ENCODE peak calls at places on chromosomes 11 and 22, in nine cellular contexts. I, T, N, Y, M, W, E, H and V are unnamed samples.

GRCh38 chr11:61158691-61159381 is 2.4 kb downstream of the VPS37C start:
- DNase-seq in W (no peak), E (no peak), N (peak), T (peak), I (no peak), M (peak), Y (peak), H (peak), V (no peak)

GRCh38 chr22:45731798-45732495 is 60.3 kb downstream of the ATXN10 start:
- DNase-seq in H (no peak), W (no peak), I (no peak), M (peak), Y (peak), E (no peak), N (peak), T (no peak), V (no peak)

GRCh38 chr22:20291249-20291586 is 23.1 kb upstream of the RTN4R start:
- DNase-seq in N (no peak), H (no peak), T (no peak), M (no peak), W (no peak), E (no peak), Y (no peak), I (no peak), V (no peak)

GRCh38 chr11:118622376-118623290 is 15.2 kb downstream of the PHLDB1 start:
- DNase-seq in T (no peak), H (peak), I (no peak), M (peak), E (no peak), W (peak), Y (peak), N (peak), V (no peak)

GRCh38 chr11:37525336-37525735 is 927.3 kb upstream of the RAG2 start:
- DNase-seq in T (no peak), M (peak), I (no peak), E (no peak), Y (peak), W (no peak), N (peak), H (no peak), V (no peak)

GRCh38 chr22:25012743-25013142 is 60.2 kb downstream of the KIAA1671 start:
- DNase-seq in T (no peak), W (no peak), I (no peak), E (no peak), Y (no peak), H (no peak), N (no peak), M (no peak), V (no peak)

GRCh38 chr11:105790841-105791240 is 181.0 kb downstream of the GRIA4 start:
- DNase-seq in E (no peak), N (no peak), I (no peak), W (no peak), H (no peak), M (no peak), Y (no peak), T (no peak), V (no peak)

GRCh38 chr11:102487214-102487613 is 34.6 kb upstream of the TMEM123 start:
- DNase-seq in E (no peak), M (no peak), T (no peak), N (no peak), Y (no peak), I (no peak), W (no peak), H (no peak), V (no peak)

GRCh38 chr22:25650834-25651233 is 86.4 kb downstream of the GRK3 start:
- DNase-seq in M (no peak), Y (no peak), T (no peak), H (no peak), I (no peak), E (no peak), N (no peak), W (no peak), V (no peak)

GRCh38 chr22:50399751-50400331 is 56.7 kb downstream of the PPP6R2 start:
- DNase-seq in I (peak), T (peak), E (peak), M (no peak), H (peak), Y (peak), W (peak), N (peak), V (no peak)

GRCh38 chr11:62622476-62622875 is 690 bp upstream of the B3GAT3 start:
- DNase-seq in E (no peak), M (no peak), I (no peak), T (no peak), W (no peak), N (peak), Y (no peak), H (no peak), V (no peak)

GRCh38 chr11:62632492-62632891 is 10.7 kb upstream of the B3GAT3 start:
- DNase-seq in Y (no peak), E (no peak), I (no peak), H (no peak), W (no peak), T (no peak), N (no peak), M (no peak), V (no peak)

GRCh38 chr11:62621567-62622470 is at the start of gene B3GAT3:
- DNase-seq in W (peak), N (peak), H (peak), Y (peak), E (peak), M (peak), T (peak), I (peak), V (peak)

DNA sequence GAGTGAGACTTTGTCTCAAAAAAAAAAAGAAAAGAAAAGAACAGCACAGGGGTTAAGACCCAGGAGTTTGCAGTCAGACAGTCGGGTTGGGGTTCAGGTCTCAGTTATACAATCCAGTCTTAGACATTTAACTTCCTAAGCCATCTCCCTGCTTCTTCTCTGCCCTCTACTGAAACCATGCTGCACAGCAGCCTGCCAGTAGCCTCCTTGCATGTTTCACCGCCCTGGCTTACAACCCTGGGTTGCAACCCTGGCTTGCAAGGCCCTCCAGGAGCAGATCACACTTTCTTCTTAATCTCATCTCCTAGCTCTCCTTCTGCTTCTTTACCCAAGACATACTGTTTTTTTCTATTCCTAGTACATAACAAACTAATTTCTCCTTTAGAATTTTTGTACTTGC is 5.9 kb upstream of the B3GAT3 start:
- DNase-seq in N (no peak), I (no peak), E (peak), M (no peak), T (no peak), H (no peak), Y (peak), W (no peak), V (no peak)
- TF ChIP-seq CTCF in N (no peak), I (no peak), E (no peak), M (no peak), T (no peak), H (no peak), Y (peak), W (no peak), V (no peak)

GRCh38 chr11:117239295-117239694 is 6.8 kb downstream of the RNF214 start:
- DNase-seq in H (no peak), W (no peak), Y (peak), N (peak), T (no peak), I (no peak), E (no peak), M (peak), V (no peak)
- TF ChIP-seq CTCF in H (no peak), W (no peak), Y (peak), N (peak), T (no peak), I (no peak), E (no peak), M (peak), V (no peak)

GRCh38 chr11:72821920-72822799 is 7.9 kb downstream of the ATG16L2 start:
- DNase-seq in M (peak), W (peak), I (peak), T (peak), N (peak), H (peak), E (peak), Y (peak), V (peak)
- TF ChIP-seq CTCF in M (peak), W (peak), I (peak), T (peak), N (no peak), H (peak), E (no peak), Y (no peak), V (no peak)

GRCh38 chr11:3934658-3935057 is 79.2 kb downstream of the STIM1 start:
- DNase-seq in H (no peak), E (no peak), N (no peak), Y (no peak), I (no peak), M (no peak), T (no peak), W (no peak), V (no peak)

GRCh38 chr11:3929689-3930088 is 74.2 kb downstream of the STIM1 start:
- DNase-seq in H (no peak), I (no peak), Y (peak), W (peak), T (no peak), N (no peak), M (no peak), E (no peak), V (no peak)

GRCh38 chr11:3929232-3929631 is 73.8 kb downstream of the STIM1 start:
- DNase-seq in T (no peak), I (no peak), H (no peak), W (no peak), Y (no peak), N (no peak), E (no peak), M (peak), V (no peak)

GRCh38 chr11:3933165-3933628 is 77.7 kb downstream of the STIM1 start:
- DNase-seq in Y (no peak), W (no peak), H (no peak), T (no peak), E (no peak), I (no peak), N (no peak), M (no peak), V (no peak)

GRCh38 chr11:3932698-3933097 is 77.2 kb downstream of the STIM1 start:
- DNase-seq in M (no peak), E (no peak), T (no peak), H (no peak), I (no peak), N (no peak), Y (no peak), W (no peak), V (no peak)
- TF ChIP-seq CTCF in M (no peak), E (no peak), T (no peak), H (no peak), I (no peak), N (no peak), Y (no peak), W (no peak), V (no peak)

DNA sequence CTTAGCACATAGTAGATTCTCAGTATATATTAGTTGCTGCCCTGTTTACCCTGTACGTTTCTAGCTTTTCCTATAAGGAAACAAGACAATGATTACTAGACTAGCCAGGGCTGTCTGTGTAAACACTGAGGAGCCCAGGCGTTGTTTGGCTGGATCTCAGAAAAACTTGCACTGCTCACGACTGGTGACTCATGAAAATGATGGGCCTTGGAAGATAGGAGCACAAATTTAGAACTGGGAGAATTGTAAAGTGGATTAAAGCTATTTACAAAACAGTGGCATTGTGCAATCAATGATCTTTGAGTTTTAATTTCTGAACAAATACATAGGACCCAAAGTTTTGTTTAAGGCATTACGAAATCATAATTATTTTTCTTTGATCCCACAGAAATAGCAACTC is 276.9 kb downstream of the FAM76B start:
- DNase-seq in H (no peak), I (no peak), E (no peak), N (peak), T (peak), M (peak), W (no peak), Y (peak), V (no peak)
- TF ChIP-seq CTCF in H (no peak), I (no peak), E (no peak), N (no peak), T (no peak), M (no peak), W (no peak), Y (no peak), V (no peak)

DNA sequence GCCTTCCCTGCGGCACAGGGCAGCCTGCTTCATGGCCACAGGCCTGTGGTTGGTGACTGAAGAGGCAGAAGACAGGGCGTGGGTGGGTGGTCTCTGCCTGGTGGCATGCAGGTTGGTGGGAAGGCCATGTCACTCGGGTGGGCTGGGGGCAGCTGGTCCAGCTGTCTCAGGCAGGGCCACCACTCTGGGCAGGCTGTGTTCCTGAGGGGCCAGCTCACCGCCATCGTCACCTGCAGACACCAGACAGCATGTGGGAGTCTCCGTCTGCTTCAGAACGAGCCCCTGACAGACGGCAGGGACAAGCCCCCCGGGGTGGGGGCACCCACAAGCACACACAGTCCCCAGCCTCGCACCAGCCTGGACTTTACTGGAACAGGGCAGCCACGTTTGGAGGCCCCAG is 750.1 kb downstream of the BRD1 start:
- DNase-seq in I (no peak), M (no peak), T (no peak), H (no peak), E (no peak), N (no peak), W (no peak), Y (no peak), V (no peak)
- TF ChIP-seq CTCF in I (no peak), M (no peak), T (no peak), H (no peak), E (no peak), N (no peak), W (no peak), Y (no peak), V (no peak)

GRCh38 chr11:135037828-135038227 is 625.8 kb upstream of the B3GAT1 start:
- DNase-seq in T (no peak), N (no peak), M (no peak), W (no peak), I (no peak), H (no peak), Y (no peak), E (no peak), V (no peak)
- TF ChIP-seq CTCF in T (no peak), N (no peak), M (no peak), W (no peak), I (no peak), H (no peak), Y (no peak), E (no peak), V (no peak)

GRCh38 chr11:2374456-2375201 is 2.5 kb upstream of the CD81 start:
- DNase-seq in W (no peak), Y (no peak), I (no peak), M (no peak), E (no peak), T (no peak), N (no peak), H (no peak), V (no peak)

GRCh38 chr11:2376751-2377451 is at the start of gene CD81:
- DNase-seq in Y (peak), T (no peak), I (peak), H (peak), W (peak), N (peak), M (peak), E (peak), V (peak)

GRCh38 chr11:2377511-2378443 is 667 bp downstream of the CD81 start:
- DNase-seq in T (peak), Y (peak), M (peak), W (peak), E (peak), I (no peak), N (peak), H (peak), V (no peak)

GRCh38 chr11:2375341-2375853 is 1.7 kb upstream of the CD81 start:
- DNase-seq in I (no peak), H (no peak), E (no peak), W (peak), Y (no peak), M (no peak), N (no peak), T (no peak), V (no peak)

DNA sequence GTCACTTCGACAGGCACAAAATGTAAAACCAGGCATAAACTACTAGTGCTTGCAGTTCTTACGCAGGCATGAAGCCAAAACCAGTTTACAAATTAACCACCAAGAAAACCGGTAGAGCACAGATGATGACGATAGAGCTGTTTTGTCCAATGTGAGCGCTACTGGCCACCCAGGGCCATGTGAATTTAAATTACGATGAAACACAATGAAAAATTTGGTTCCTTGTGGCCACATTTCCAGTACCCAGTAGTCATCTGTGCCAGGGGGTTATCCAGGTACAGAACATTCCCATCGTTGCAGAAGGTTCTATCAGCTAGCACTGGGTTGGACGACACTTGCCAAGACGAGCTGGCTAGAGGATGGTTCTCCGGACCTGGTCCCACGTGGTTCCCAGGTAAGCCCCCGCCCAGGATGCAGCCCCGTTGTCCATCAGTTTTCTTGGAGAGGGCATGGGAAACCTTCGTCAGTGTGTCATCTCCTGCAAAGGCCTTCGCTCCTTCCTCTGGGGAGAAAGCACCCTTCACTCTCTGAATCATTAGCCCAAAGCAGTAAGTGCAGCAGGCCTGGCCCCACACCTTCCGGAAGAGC is 1.1 kb upstream of the CD81 start:
- DNase-seq in M (no peak), I (no peak), W (no peak), E (no peak), Y (no peak), H (no peak), T (no peak), N (no peak), V (no peak)
- TF ChIP-seq CTCF in M (no peak), I (no peak), W (no peak), E (no peak), Y (no peak), H (no peak), T (no peak), N (no peak), V (no peak)

GRCh38 chr11:46238078-46238966 is 39.1 kb upstream of the CREB3L1 start:
- DNase-seq in E (peak), Y (peak), N (peak), M (peak), I (peak), H (peak), W (peak), T (peak), V (peak)
- TF ChIP-seq CTCF in E (no peak), Y (no peak), N (no peak), M (peak), I (peak), H (no peak), W (no peak), T (no peak), V (no peak)

DNA sequence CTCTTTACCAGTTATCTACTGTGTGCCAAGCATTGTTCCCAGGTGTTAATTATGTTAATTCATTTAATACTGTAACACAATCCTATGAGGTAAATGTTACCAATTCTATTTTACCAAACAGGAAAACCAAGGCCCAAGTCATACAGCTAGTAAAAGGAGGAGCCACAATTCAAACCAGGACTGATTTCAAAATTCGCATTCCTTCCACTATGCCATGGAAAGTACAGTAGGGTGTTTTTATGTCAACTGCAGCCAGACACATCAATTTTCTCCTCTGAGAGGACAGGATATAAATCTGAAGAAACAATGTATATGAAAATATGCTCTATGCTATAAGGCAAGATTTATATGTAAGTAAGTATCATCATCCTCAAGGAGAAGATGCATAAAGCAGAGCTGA is 104.3 kb downstream of the RPL27A start:
- DNase-seq in W (no peak), Y (peak), H (no peak), M (no peak), N (peak), I (no peak), T (no peak), E (no peak), V (no peak)
- TF ChIP-seq CTCF in W (no peak), Y (peak), H (no peak), M (peak), N (peak), I (peak), T (peak), E (no peak), V (no peak)